ENCODE peak calls at places on chromosomes 6 and 20, in five cellular contexts. J is NCI-H1436, U is nephron progenitor cell, W is heart left ventricle, P is Panc1. B is an unnamed sample.

GRCh38 chr6:110341671-110342304 is 16.4 kb downstream of the METTL24 start:
- DNase-seq in J (no peak), P (no peak), U (peak; percentile 49), W (no peak), B (no peak)

GRCh38 chr6:73722318-73723060 is 26.5 kb downstream of the CD109 start:
- DNase-seq in P (no peak), J (no peak), U (no peak), W (no peak), B (peak; percentile 88)

GRCh38 chr6:52384145-52384766 is 22.3 kb downstream of the PAQR8 start:
- DNase-seq in P (no peak), U (no peak), J (no peak), W (no peak), B (no peak)

GRCh38 chr6:150627601-150628012 is 27.9 kb downstream of the PLEKHG1 start:
- DNase-seq in J (no peak), U (no peak), W (no peak), P (no peak), B (no peak)

GRCh38 chr20:61585764-61586163 is 333.7 kb downstream of the CDH4 start:
- DNase-seq in P (no peak), U (no peak), J (no peak), W (no peak), B (no peak)

GRCh38 chr6:139392834-139393233 is 18.4 kb upstream of the CITED2 start:
- DNase-seq in U (no peak), P (no peak), W (no peak), J (no peak), B (no peak)

GRCh38 chr20:7113577-7114466 is 346.3 kb downstream of the BMP2 start:
- DNase-seq in P (peak; percentile 18), U (peak; percentile 70), W (peak; percentile 65), J (peak; percentile 64), B (no peak)

GRCh38 chr6:97176468-97176867 is 106.5 kb downstream of the MMS22L start:
- DNase-seq in U (no peak), P (no peak), W (no peak), J (no peak), B (no peak)

GRCh38 chr6:139154885-139155547 is 20.1 kb downstream of the HECA start:
- DNase-seq in U (no peak), P (no peak), J (no peak), W (no peak), B (no peak)

GRCh38 chr6:53794073-53794719 is 609 bp upstream of the LRRC1 start:
- DNase-seq in J (no peak), P (peak; percentile 61), U (peak; percentile 59), W (peak; percentile 72), B (no peak)

GRCh38 chr6:47197672-47198640 is 111.7 kb downstream of the TNFRSF21 start:
- DNase-seq in P (no peak), U (no peak), W (no peak), J (no peak), B (no peak)

GRCh38 chr6:293185-294174 is 1.2 kb downstream of the DUSP22 start:
- DNase-seq in U (peak; percentile 38), W (peak; percentile 59), P (no peak), J (no peak), B (no peak)

GRCh38 chr6:148218542-148219258 is 123.9 kb upstream of the SASH1 start:
- DNase-seq in P (no peak), U (no peak), W (peak; percentile 60), J (no peak), B (no peak)

GRCh38 chr6:159074120-159074684 is 29.4 kb upstream of the TAGAP start:
- DNase-seq in W (no peak), P (no peak), J (no peak), U (no peak), B (no peak)

GRCh38 chr6:17907467-17908229 is 79.8 kb downstream of the KIF13A start:
- DNase-seq in J (no peak), U (no peak), P (peak; percentile 82), W (peak; percentile 59), B (peak; percentile 97)

GRCh38 chr20:33653218-33653899 is 8.8 kb upstream of the C20orf144 start:
- DNase-seq in P (peak; percentile 55), U (peak; percentile 77), W (peak; percentile 67), J (peak; percentile 64), B (no peak)

GRCh38 chr6:36998723-36999466 is 6.6 kb upstream of the FGD2 start:
- DNase-seq in U (peak; percentile 66), J (peak; percentile 41), W (no peak), P (no peak), B (no peak)

GRCh38 chr6:83870649-83871048 is 11.2 kb downstream of the CYB5R4 start:
- DNase-seq in W (no peak), P (no peak), J (no peak), U (no peak), B (no peak)

GRCh38 chr6:142888461-142888860 is 56.5 kb downstream of the HIVEP2 start:
- DNase-seq in W (no peak), J (no peak), P (no peak), U (no peak), B (no peak)

GRCh38 chr20:14986026-14986655 is 648.7 kb upstream of the FLRT3 start:
- DNase-seq in J (no peak), U (no peak), P (no peak), W (peak; percentile 26), B (no peak)